ENCODE peak calls at places on chromosomes 7 and 10, in four cellular contexts. S is H9, K is mesendoderm, E is IMR-90. C is an unnamed sample.

GRCh38 chr10:69125554-69125953 is 1.6 kb downstream of the VPS26A start:
- DNase-seq in S (no peak), K (no peak), E (no peak), C (no peak)

GRCh38 chr10:11110499-11110898 is 92.8 kb downstream of the CELF2 start:
- DNase-seq in S (no peak), K (no peak), E (no peak), C (no peak)

GRCh38 chr7:2719007-2719406 is 31.0 kb downstream of the AMZ1 start:
- DNase-seq in S (peak), K (peak), E (no peak), C (peak)

GRCh38 chr7:33262476-33262875 is 133.1 kb downstream of the BBS9 start:
- DNase-seq in S (no peak), K (peak), E (peak), C (no peak)

GRCh38 chr10:51425431-51425830 is 274.0 kb downstream of the CSTF2T start:
- DNase-seq in S (no peak), K (no peak), E (no peak), C (no peak)

GRCh38 chr7:17584822-17585221 is 286.4 kb downstream of the AHR start:
- DNase-seq in S (no peak), K (no peak), E (peak), C (no peak)

GRCh38 chr7:157589680-157590079 is 252.9 kb downstream of the DNAJB6 start:
- DNase-seq in S (no peak), K (no peak), E (no peak), C (no peak)

GRCh38 chr7:84524714-84525694 is 330.4 kb upstream of the SEMA3A start:
- DNase-seq in S (no peak), K (no peak), E (peak), C (no peak)

GRCh38 chr10:104689105-104689504 is 48.0 kb downstream of the SORCS3 start:
- DNase-seq in S (no peak), K (no peak), E (no peak), C (no peak)

GRCh38 chr7:156907656-156908055 is 14.7 kb upstream of the LMBR1 start:
- DNase-seq in S (no peak), K (no peak), E (no peak), C (no peak)

GRCh38 chr10:65735382-65735781 is 1190.5 kb upstream of the LRRTM3 start:
- DNase-seq in S (no peak), K (no peak), E (no peak), C (no peak)

GRCh38 chr7:151109094-151110048 is 23.1 kb downstream of the AGAP3 start:
- DNase-seq in S (no peak), K (peak), E (no peak), C (no peak)

GRCh38 chr10:34526186-34526585 is 288.9 kb downstream of the PARD3 start:
- DNase-seq in S (no peak), K (peak), E (peak), C (no peak)

GRCh38 chr7:52705768-52706167 is 329.7 kb upstream of the POM121L12 start:
- DNase-seq in S (no peak), K (peak), E (no peak), C (no peak)

GRCh38 chr7:100430450-100431285 is 1.0 kb downstream of the MEPCE start:
- DNase-seq in S (no peak), K (no peak), E (peak), C (no peak)

GRCh38 chr7:915291-916218 is 38.9 kb downstream of the ADAP1 start:
- DNase-seq in S (no peak), K (no peak), E (no peak), C (no peak)

GRCh38 chr10:88987243-88987726 is 3.3 kb upstream of the FAS start:
- DNase-seq in S (no peak), K (no peak), E (no peak), C (no peak)

GRCh38 chr7:36115448-36116321 is 37.4 kb upstream of the EEPD1 start:
- DNase-seq in S (no peak), K (no peak), E (peak), C (no peak)

GRCh38 chr7:46744957-46745699 is 824.1 kb upstream of the IGFBP3 start:
- DNase-seq in S (no peak), K (no peak), E (no peak), C (no peak)

GRCh38 chr10:29127731-29128130 is 161.1 kb upstream of the LYZL1 start:
- DNase-seq in S (no peak), K (peak), E (no peak), C (no peak)
- H2BK5ac ChIP-seq in S (no peak), K (peak), E (no peak), C (no peak)

DNA sequence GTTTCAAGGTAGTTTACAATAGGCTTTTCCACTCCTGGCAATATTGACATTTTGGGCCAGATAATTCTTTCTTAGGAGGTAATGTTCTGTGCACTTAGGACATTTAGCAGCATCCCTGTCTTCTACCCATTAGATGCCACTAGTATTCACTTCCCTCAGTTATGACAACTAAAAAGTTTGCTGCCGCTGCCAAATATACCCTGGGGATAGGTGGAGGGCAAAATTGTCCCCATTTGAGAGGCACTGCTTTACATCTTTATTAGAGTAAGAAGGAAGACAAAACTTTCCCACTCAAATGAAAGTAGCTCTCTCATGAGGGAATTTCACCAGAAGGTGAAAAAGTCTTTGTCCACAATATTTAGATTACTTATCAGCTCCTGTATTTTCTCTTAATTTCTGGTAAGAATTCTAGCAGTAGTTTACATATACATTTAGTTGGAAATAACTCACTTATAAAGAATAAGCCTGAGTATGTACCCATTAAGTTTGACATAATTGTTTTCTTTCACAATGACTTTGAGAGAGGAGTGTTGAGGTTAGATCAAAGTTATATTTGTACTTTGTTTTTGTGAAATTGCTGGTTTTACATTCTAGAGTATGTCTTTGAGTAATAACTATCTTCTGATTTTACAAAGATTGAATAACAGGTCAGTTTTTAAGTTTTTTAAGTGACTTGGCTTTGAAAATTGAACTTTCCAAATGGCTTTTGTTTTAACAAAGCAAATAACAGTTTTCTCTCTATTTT is 46.0 kb downstream of the HELLS start:
- DNase-seq in S (no peak), K (no peak), E (no peak), C (no peak)
- H3K56ac ChIP-seq in S (no peak), K (no peak), E (no peak), C (no peak)

DNA sequence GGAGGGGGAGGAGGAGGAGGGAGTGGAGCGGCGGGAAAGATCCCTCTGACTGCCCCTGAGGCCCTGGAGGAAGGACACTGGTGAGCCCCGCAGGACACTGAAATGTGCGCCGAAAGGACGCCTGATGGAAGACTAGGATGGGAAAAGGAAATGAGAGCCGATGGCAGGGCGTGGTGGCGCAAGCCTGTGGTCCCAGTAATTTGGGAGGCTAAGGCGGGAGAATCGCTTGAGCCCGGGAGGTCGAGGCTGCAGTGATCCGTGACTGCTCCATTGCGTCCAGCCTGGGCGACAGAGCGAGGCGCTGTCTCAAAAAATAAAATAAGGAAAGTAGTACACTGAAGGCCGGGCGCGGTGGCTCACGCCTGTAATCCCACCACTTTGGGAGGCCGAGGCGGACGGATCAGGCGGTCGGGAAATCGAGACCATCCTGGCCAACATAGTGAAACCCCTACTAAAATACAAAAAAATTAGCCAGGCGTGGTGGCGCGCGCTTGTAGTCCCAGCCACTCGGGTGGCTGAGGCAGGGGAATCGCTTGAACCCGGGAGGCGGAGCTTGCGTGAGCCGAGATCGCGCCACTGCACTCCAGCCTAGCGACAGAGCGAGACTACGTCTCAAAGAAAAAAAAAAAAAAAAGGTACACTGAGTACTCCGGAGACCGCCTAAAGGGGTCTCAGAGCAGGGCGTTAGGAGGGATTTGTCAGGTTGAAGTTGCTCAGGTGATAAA is 561 bp upstream of the HNRNPF start:
- DNase-seq in S (no peak), K (no peak), E (no peak), C (no peak)
- H3K4ac ChIP-seq in S (no peak), K (peak), E (peak), C (peak)

DNA sequence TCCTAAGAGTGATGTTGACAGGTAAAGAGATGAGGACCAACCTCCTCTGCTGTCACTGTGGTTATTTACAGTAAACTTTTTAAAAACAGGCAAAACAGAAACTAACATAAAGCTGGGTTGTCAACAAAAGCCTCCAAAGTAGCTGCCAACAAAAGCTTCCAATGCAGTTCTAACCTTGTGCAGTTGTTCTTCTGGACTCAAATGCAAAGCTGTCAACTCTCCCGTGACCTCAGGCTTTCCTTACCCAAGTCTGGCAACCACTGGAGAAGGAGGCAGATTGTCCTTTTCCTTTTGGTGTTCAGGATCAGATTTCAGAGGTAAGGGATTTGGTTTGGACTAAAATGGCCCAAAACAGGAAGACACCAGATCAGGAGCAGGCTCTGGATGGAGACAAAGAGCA is 63.1 kb downstream of the DLG5 start:
- DNase-seq in S (no peak), K (no peak), E (no peak), C (no peak)
- H2BK5ac ChIP-seq in S (no peak), K (no peak), E (no peak), C (peak)

GRCh38 chr10:94613-95012 is 40.6 kb upstream of the ZMYND11 start:
- DNase-seq in S (no peak), K (no peak), E (no peak), C (no peak)
- H3K56ac ChIP-seq in S (no peak), K (no peak), E (no peak), C (no peak)